ENCODE peak calls at places on chromosome 21, in nine cellular contexts. F is Peyer's patch, Y is prostate gland, S is spleen, O is heart left ventricle, R is breast epithelium, Z is IMR-90, X is HepG2, E is transverse colon. D is an unnamed sample.

GRCh38 chr21:45857761-45858160 is 123.8 kb upstream of the COL6A1 start:
- DNase-seq in F (no peak), Y (no peak), S (peak; percentile 56), O (no peak), R (peak; percentile 38), Z (no peak), X (no peak), E (no peak), D (no peak)

GRCh38 chr21:46110499-46111192 is 12.7 kb downstream of the COL6A2 start:
- DNase-seq in F (peak; percentile 36), Y (peak; percentile 3), S (no peak), O (peak; percentile 62), R (peak; percentile 51), Z (no peak), X (no peak), E (peak; percentile 26), D (peak; percentile 57)

GRCh38 chr21:22791986-22792560 is 1793.9 kb downstream of the NCAM2 start:
- DNase-seq in F (no peak), Y (peak; percentile 9), S (no peak), O (no peak), R (no peak), Z (peak; percentile 38), X (peak; percentile 12), E (no peak), D (peak; percentile 53)

GRCh38 chr21:27590271-27590670 is 623.4 kb upstream of the ADAMTS5 start:
- DNase-seq in F (no peak), Y (no peak), S (no peak), O (peak; percentile 26), R (no peak), Z (no peak), X (no peak), E (no peak), D (peak; percentile 31)

GRCh38 chr21:34771512-34772028 is 102.8 kb downstream of the CLIC6 start:
- DNase-seq in F (no peak), Y (no peak), S (no peak), O (no peak), R (no peak), Z (peak; percentile 81), X (peak; percentile 89), E (no peak), D (no peak)

GRCh38 chr21:29342394-29342957 is 43.8 kb downstream of the BACH1 start:
- DNase-seq in F (no peak), Y (no peak), S (no peak), O (peak; percentile 63), R (no peak), Z (peak; percentile 99), X (no peak), E (peak; percentile 24), D (no peak)

GRCh38 chr21:40054403-40054802 is 187.2 kb downstream of the PCP4 start:
- DNase-seq in F (no peak), Y (peak; percentile 94), S (no peak), O (peak; percentile 15), R (peak; percentile 81), Z (no peak), X (no peak), E (peak; percentile 68), D (no peak)

GRCh38 chr21:33949516-33950424 is 34.2 kb upstream of the ATP5PO start:
- DNase-seq in F (no peak), Y (no peak), S (no peak), O (no peak), R (no peak), Z (no peak), X (no peak), E (no peak), D (no peak)

GRCh38 chr21:28127390-28127789 is 865.3 kb downstream of the LTN1 start:
- DNase-seq in F (no peak), Y (no peak), S (no peak), O (no peak), R (no peak), Z (peak; percentile 7), X (no peak), E (no peak), D (no peak)

GRCh38 chr21:40433575-40433974 is 413.4 kb downstream of the DSCAM start:
- DNase-seq in F (no peak), Y (no peak), S (no peak), O (no peak), R (no peak), Z (no peak), X (no peak), E (no peak), D (no peak)

GRCh38 chr21:33022828-33023573 is 2.7 kb upstream of the OLIG2 start:
- DNase-seq in F (no peak), Y (no peak), S (no peak), O (no peak), R (no peak), Z (no peak), X (no peak), E (no peak), D (no peak)

GRCh38 chr21:34530264-34530663 is 18.3 kb upstream of the KCNE1 start:
- DNase-seq in F (no peak), Y (no peak), S (no peak), O (no peak), R (no peak), Z (peak; percentile 86), X (no peak), E (no peak), D (no peak)

GRCh38 chr21:20789696-20790095 is 208.5 kb upstream of the NCAM2 start:
- DNase-seq in F (no peak), Y (no peak), S (no peak), O (no peak), R (no peak), Z (no peak), X (no peak), E (no peak), D (no peak)

GRCh38 chr21:34018185-34018584 is 55.2 kb upstream of the MRPS6 start:
- DNase-seq in F (no peak), Y (no peak), S (no peak), O (no peak), R (no peak), Z (no peak), X (no peak), E (no peak), D (no peak)

GRCh38 chr21:31482460-31482859 is 138.4 kb upstream of the TIAM1 start:
- DNase-seq in F (no peak), Y (no peak), S (no peak), O (no peak), R (no peak), Z (no peak), X (no peak), E (no peak), D (no peak)

GRCh38 chr21:31476551-31477120 is 132.6 kb upstream of the TIAM1 start:
- DNase-seq in F (no peak), Y (no peak), S (no peak), O (no peak), R (no peak), Z (no peak), X (no peak), E (no peak), D (no peak)

GRCh38 chr21:31479222-31479621 is 135.2 kb upstream of the TIAM1 start:
- DNase-seq in F (no peak), Y (no peak), S (no peak), O (no peak), R (no peak), Z (no peak), X (no peak), E (no peak), D (no peak)

GRCh38 chr21:31479714-31480113 is 135.7 kb upstream of the TIAM1 start:
- DNase-seq in F (no peak), Y (no peak), S (no peak), O (no peak), R (no peak), Z (no peak), X (no peak), E (no peak), D (no peak)

DNA sequence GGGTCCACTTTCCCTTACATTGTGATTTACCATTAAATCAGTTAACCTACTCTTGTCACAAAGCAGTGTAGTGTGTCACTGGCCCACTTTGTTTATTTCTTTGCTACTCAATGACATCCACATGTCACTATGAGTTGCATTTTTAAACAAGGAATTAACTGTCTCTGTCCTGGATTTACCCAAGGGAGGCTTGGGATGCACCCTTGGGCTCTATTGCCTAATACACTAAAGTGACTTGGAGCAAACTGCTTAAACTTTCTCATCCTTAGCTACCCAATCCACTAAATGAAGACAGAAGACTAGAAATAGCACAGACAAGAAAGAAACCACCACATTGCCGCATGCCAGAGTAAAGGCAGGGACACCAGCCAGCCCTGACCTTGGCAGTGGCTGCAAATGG is 136.2 kb upstream of the TIAM1 start:
- DNase-seq in F (no peak), Y (no peak), S (no peak), O (no peak), R (no peak), Z (no peak), X (no peak), E (no peak), D (no peak)
- H3K27ac ChIP-seq in F (no peak overlapping the region), Y (no peak overlapping the region), S (no peak overlapping the region), O (no peak overlapping the region), R (no peak overlapping the region), Z (no peak overlapping the region), X (no peak overlapping the region), E (no peak overlapping the region), D (no peak overlapping the region)

GRCh38 chr21:37072988-37073416 is at the start of the genes PIGP and TTC3:
- DNase-seq in F (peak; percentile 95), Y (peak; percentile 92), S (peak; percentile 97), O (peak; percentile 96), R (peak; percentile 92), Z (peak; percentile 93), X (peak; percentile 87), E (peak; percentile 95), D (peak; percentile 92)
- TF ChIP-seq POLR2A in F (peak; percentile 74), Y (peak; percentile 95), S (no peak), O (peak; percentile 42), R (peak; percentile 80), Z (peak; percentile 54), X (peak; percentile 77), E (peak; percentile 82), D (peak; percentile 66)

GRCh38 chr21:38821248-38821647 is 15.5 kb downstream of the ETS2 start:
- DNase-seq in F (no peak), Y (no peak), S (no peak), O (no peak), R (no peak), Z (no peak), X (no peak), E (peak; percentile 57), D (no peak)

GRCh38 chr21:38819051-38819718 is 13.5 kb downstream of the ETS2 start:
- DNase-seq in F (no peak), Y (no peak), S (no peak), O (no peak), R (no peak), Z (no peak), X (no peak), E (no peak), D (no peak)

GRCh38 chr21:38819719-38820147 is 14.0 kb downstream of the ETS2 start:
- DNase-seq in F (no peak), Y (peak; percentile 61), S (no peak), O (no peak), R (peak; percentile 64), Z (peak; percentile 77), X (no peak), E (peak; percentile 68), D (no peak)

GRCh38 chr21:38821959-38822682 is 16.4 kb downstream of the ETS2 start:
- DNase-seq in F (no peak), Y (no peak), S (no peak), O (no peak), R (no peak), Z (no peak), X (no peak), E (no peak), D (no peak)

GRCh38 chr21:38820471-38821239 is 14.9 kb downstream of the ETS2 start:
- DNase-seq in F (no peak), Y (no peak), S (no peak), O (no peak), R (no peak), Z (no peak), X (no peak), E (peak; percentile 75), D (no peak)
- H3K27ac ChIP-seq in F (peak overlapping the region; percentile 10), Y (no peak overlapping the region), S (no peak overlapping the region), O (peak overlapping the region; percentile 4), R (peak overlapping the region; percentile 76), Z (peak overlapping the region; percentile 35), X (peak overlapping the region; percentile 19), E (peak overlapping the region; percentile 84), D (no peak overlapping the region)

GRCh38 chr21:44328242-44328895 is 10.8 kb downstream of the CFAP410 start:
- DNase-seq in F (no peak), Y (no peak), S (no peak), O (no peak), R (no peak), Z (no peak), X (no peak), E (no peak), D (no peak)
- TF ChIP-seq POLR2A in F (no peak), Y (no peak), S (no peak), O (no peak), R (no peak), Z (no peak), X (peak; percentile 40), E (no peak), D (no peak)

D was measured in testis.